ENCODE peak calls at places on chromosome 3, in nine cellular contexts. One of them, this sample, is unnamed.
A peak's percentile ranks its signal among the peaks of the same experiment; 100 is the strongest.

GRCh38 chr3:62134061-62134496 is 239.3 kb downstream of the FEZF2 start:
- DNase-seq in HL-60: no peak
- DNase-seq in IMR-90: peak; percentile 8
- DNase-seq in pancreas: no peak
- DNase-seq in gastrocnemius medialis: peak; percentile 83
- DNase-seq in choroid plexus epithelial cell: peak; percentile 38
- DNase-seq in body of pancreas: no peak
- DNase-seq in psoas muscle: peak; percentile 84
- DNase-seq in colonic mucosa: peak; percentile 78
- DNase-seq in this sample: peak; percentile 33

GRCh38 chr3:196968233-196969000 is at the start of gene PIGZ:
- DNase-seq in gastrocnemius medialis: no peak
- DNase-seq in body of pancreas: peak; percentile 36
- DNase-seq in psoas muscle: peak; percentile 71
- DNase-seq in pancreas: peak; percentile 47
- DNase-seq in colonic mucosa: peak; percentile 63
- DNase-seq in choroid plexus epithelial cell: no peak
- DNase-seq in HL-60: no peak
- DNase-seq in IMR-90: no peak
- DNase-seq in this sample: peak; percentile 56

GRCh38 chr3:56467108-56467507 is 1.2 kb downstream of the ERC2 start:
- DNase-seq in IMR-90: peak; percentile 43
- DNase-seq in gastrocnemius medialis: peak; percentile 39
- DNase-seq in pancreas: peak; percentile 89
- DNase-seq in choroid plexus epithelial cell: peak; percentile 72
- DNase-seq in colonic mucosa: peak; percentile 86
- DNase-seq in psoas muscle: peak; percentile 66
- DNase-seq in body of pancreas: peak; percentile 91
- DNase-seq in HL-60: no peak
- DNase-seq in this sample: peak; percentile 85

GRCh38 chr3:89533320-89533719 is 425.9 kb downstream of the EPHA3 start:
- DNase-seq in body of pancreas: no peak
- DNase-seq in HL-60: no peak
- DNase-seq in IMR-90: no peak
- DNase-seq in pancreas: no peak
- DNase-seq in colonic mucosa: no peak
- DNase-seq in choroid plexus epithelial cell: no peak
- DNase-seq in psoas muscle: no peak
- DNase-seq in gastrocnemius medialis: no peak
- DNase-seq in this sample: no peak

GRCh38 chr3:49610881-49611280 is 56.6 kb downstream of the BSN start:
- DNase-seq in choroid plexus epithelial cell: no peak
- DNase-seq in psoas muscle: no peak
- DNase-seq in pancreas: no peak
- DNase-seq in body of pancreas: no peak
- DNase-seq in colonic mucosa: no peak
- DNase-seq in IMR-90: no peak
- DNase-seq in HL-60: no peak
- DNase-seq in gastrocnemius medialis: no peak
- DNase-seq in this sample: no peak

GRCh38 chr3:15011174-15011573 is 53.9 kb downstream of the MRPS25 start:
- DNase-seq in colonic mucosa: no peak
- DNase-seq in body of pancreas: no peak
- DNase-seq in psoas muscle: no peak
- DNase-seq in pancreas: no peak
- DNase-seq in HL-60: no peak
- DNase-seq in choroid plexus epithelial cell: no peak
- DNase-seq in gastrocnemius medialis: no peak
- DNase-seq in IMR-90: no peak
- DNase-seq in this sample: peak; percentile 76

GRCh38 chr3:184031187-184031792 is at the start of gene HTR3D:
- DNase-seq in HL-60: no peak
- DNase-seq in IMR-90: no peak
- DNase-seq in colonic mucosa: no peak
- DNase-seq in choroid plexus epithelial cell: no peak
- DNase-seq in psoas muscle: no peak
- DNase-seq in body of pancreas: no peak
- DNase-seq in gastrocnemius medialis: no peak
- DNase-seq in pancreas: no peak
- DNase-seq in this sample: peak; percentile 31

GRCh38 chr3:5466752-5467151 is 279.2 kb downstream of the EDEM1 start:
- DNase-seq in HL-60: no peak
- DNase-seq in pancreas: no peak
- DNase-seq in body of pancreas: no peak
- DNase-seq in colonic mucosa: no peak
- DNase-seq in gastrocnemius medialis: no peak
- DNase-seq in psoas muscle: no peak
- DNase-seq in IMR-90: no peak
- DNase-seq in choroid plexus epithelial cell: no peak
- DNase-seq in this sample: no peak

GRCh38 chr3:132596816-132597433 is at the start of gene ACKR4:
- DNase-seq in pancreas: no peak
- DNase-seq in gastrocnemius medialis: no peak
- DNase-seq in colonic mucosa: no peak
- DNase-seq in IMR-90: no peak
- DNase-seq in choroid plexus epithelial cell: peak; percentile 29
- DNase-seq in body of pancreas: no peak
- DNase-seq in psoas muscle: no peak
- DNase-seq in HL-60: no peak
- DNase-seq in this sample: no peak

GRCh38 chr3:132597660-132598059 is 590 bp downstream of the ACKR4 start:
- DNase-seq in body of pancreas: no peak
- DNase-seq in gastrocnemius medialis: no peak
- DNase-seq in psoas muscle: no peak
- DNase-seq in HL-60: no peak
- DNase-seq in choroid plexus epithelial cell: no peak
- DNase-seq in pancreas: no peak
- DNase-seq in IMR-90: no peak
- DNase-seq in colonic mucosa: no peak
- DNase-seq in this sample: no peak

GRCh38 chr3:132595036-132595435 is 2.0 kb upstream of the ACKR4 start:
- DNase-seq in gastrocnemius medialis: no peak
- DNase-seq in choroid plexus epithelial cell: peak; percentile 75
- DNase-seq in psoas muscle: no peak
- DNase-seq in IMR-90: peak; percentile 66
- DNase-seq in colonic mucosa: no peak
- DNase-seq in HL-60: peak; percentile 11
- DNase-seq in pancreas: no peak
- DNase-seq in body of pancreas: no peak
- DNase-seq in this sample: peak; percentile 85

GRCh38 chr3:132596326-132596725 is 744 bp upstream of the ACKR4 start:
- DNase-seq in IMR-90: no peak
- DNase-seq in colonic mucosa: no peak
- DNase-seq in psoas muscle: no peak
- DNase-seq in gastrocnemius medialis: no peak
- DNase-seq in pancreas: no peak
- DNase-seq in body of pancreas: no peak
- DNase-seq in HL-60: no peak
- DNase-seq in choroid plexus epithelial cell: no peak
- DNase-seq in this sample: no peak

GRCh38 chr3:132598181-132598580 is 1.1 kb downstream of the ACKR4 start:
- DNase-seq in colonic mucosa: no peak
- DNase-seq in psoas muscle: no peak
- DNase-seq in pancreas: no peak
- DNase-seq in IMR-90: no peak
- DNase-seq in body of pancreas: no peak
- DNase-seq in HL-60: no peak
- DNase-seq in choroid plexus epithelial cell: no peak
- DNase-seq in gastrocnemius medialis: no peak
- DNase-seq in this sample: no peak
- H3K4me3 ChIP-seq in colonic mucosa: no peak overlapping the region
- H3K4me3 ChIP-seq in psoas muscle: no peak overlapping the region
- H3K4me3 ChIP-seq in pancreas: no peak overlapping the region
- H3K4me3 ChIP-seq in IMR-90: no peak overlapping the region
- H3K4me3 ChIP-seq in body of pancreas: no peak overlapping the region
- H3K4me3 ChIP-seq in HL-60: no peak overlapping the region
- H3K4me3 ChIP-seq in choroid plexus epithelial cell: no peak overlapping the region
- H3K4me3 ChIP-seq in gastrocnemius medialis: no peak overlapping the region
- H3K4me3 ChIP-seq in this sample: no peak overlapping the region

GRCh38 chr3:139721370-139721769 is 43.6 kb upstream of the NMNAT3 start:
- DNase-seq in colonic mucosa: no peak
- DNase-seq in psoas muscle: no peak
- DNase-seq in body of pancreas: no peak
- DNase-seq in HL-60: no peak
- DNase-seq in gastrocnemius medialis: no peak
- DNase-seq in IMR-90: no peak
- DNase-seq in choroid plexus epithelial cell: no peak
- DNase-seq in pancreas: no peak
- DNase-seq in this sample: no peak

GRCh38 chr3:139715736-139716135 is 38.0 kb upstream of the NMNAT3 start:
- DNase-seq in IMR-90: no peak
- DNase-seq in psoas muscle: no peak
- DNase-seq in pancreas: no peak
- DNase-seq in colonic mucosa: no peak
- DNase-seq in gastrocnemius medialis: no peak
- DNase-seq in body of pancreas: no peak
- DNase-seq in choroid plexus epithelial cell: no peak
- DNase-seq in HL-60: no peak
- DNase-seq in this sample: peak; percentile 91

GRCh38 chr3:139716908-139717485 is 39.2 kb upstream of the NMNAT3 start:
- DNase-seq in psoas muscle: no peak
- DNase-seq in colonic mucosa: no peak
- DNase-seq in gastrocnemius medialis: no peak
- DNase-seq in IMR-90: no peak
- DNase-seq in body of pancreas: no peak
- DNase-seq in HL-60: no peak
- DNase-seq in choroid plexus epithelial cell: peak; percentile 20
- DNase-seq in pancreas: no peak
- DNase-seq in this sample: no peak

DNA sequence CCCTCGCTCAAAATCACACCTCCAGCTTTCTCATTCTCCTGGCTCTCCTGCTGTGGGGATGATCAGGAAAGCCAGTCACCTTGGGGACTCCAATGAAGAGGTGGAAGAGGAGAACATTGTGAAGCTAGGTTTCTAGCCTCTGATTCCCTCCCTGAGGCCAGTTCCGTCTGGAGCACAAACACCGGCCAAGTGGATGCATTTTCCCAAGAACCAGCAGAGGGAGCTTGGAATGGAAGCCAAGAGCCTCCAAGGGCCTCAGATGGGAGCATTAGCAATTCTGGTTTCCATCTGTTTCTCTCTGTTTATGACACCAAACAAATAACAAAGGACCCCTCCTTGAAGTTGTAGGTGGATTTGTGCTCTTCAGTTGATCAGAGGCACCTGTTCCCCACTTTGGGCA is 40.6 kb upstream of the NMNAT3 start:
- DNase-seq in psoas muscle: peak; percentile 53
- DNase-seq in body of pancreas: peak; percentile 59
- DNase-seq in choroid plexus epithelial cell: peak; percentile 84
- DNase-seq in HL-60: no peak
- DNase-seq in IMR-90: peak; percentile 3
- DNase-seq in colonic mucosa: peak; percentile 19
- DNase-seq in pancreas: peak; percentile 41
- DNase-seq in gastrocnemius medialis: no peak
- DNase-seq in this sample: peak; percentile 32
- TF ChIP-seq CTCF in psoas muscle: peak; percentile 38
- TF ChIP-seq CTCF in body of pancreas: peak; percentile 70
- TF ChIP-seq CTCF in choroid plexus epithelial cell: peak; percentile 93
- TF ChIP-seq CTCF in HL-60: no peak
- TF ChIP-seq CTCF in IMR-90: peak; percentile 19
- TF ChIP-seq CTCF in colonic mucosa: peak; percentile 19
- TF ChIP-seq CTCF in pancreas: peak; percentile 50
- TF ChIP-seq CTCF in gastrocnemius medialis: no peak
- TF ChIP-seq CTCF in this sample: peak; percentile 48

GRCh38 chr3:32303977-32304376 is 65.5 kb downstream of the CMTM8 start:
- DNase-seq in IMR-90: no peak
- DNase-seq in gastrocnemius medialis: no peak
- DNase-seq in pancreas: no peak
- DNase-seq in choroid plexus epithelial cell: no peak
- DNase-seq in psoas muscle: no peak
- DNase-seq in HL-60: no peak
- DNase-seq in colonic mucosa: no peak
- DNase-seq in body of pancreas: no peak
- DNase-seq in this sample: no peak

GRCh38 chr3:32305477-32305876 is 67.0 kb downstream of the CMTM8 start:
- DNase-seq in IMR-90: no peak
- DNase-seq in colonic mucosa: no peak
- DNase-seq in psoas muscle: no peak
- DNase-seq in gastrocnemius medialis: no peak
- DNase-seq in choroid plexus epithelial cell: no peak
- DNase-seq in pancreas: no peak
- DNase-seq in HL-60: no peak
- DNase-seq in body of pancreas: no peak
- DNase-seq in this sample: peak; percentile 43

GRCh38 chr3:32303051-32303786 is 64.7 kb downstream of the CMTM8 start:
- DNase-seq in colonic mucosa: no peak
- DNase-seq in gastrocnemius medialis: no peak
- DNase-seq in pancreas: no peak
- DNase-seq in psoas muscle: no peak
- DNase-seq in IMR-90: no peak
- DNase-seq in choroid plexus epithelial cell: peak; percentile 61
- DNase-seq in body of pancreas: no peak
- DNase-seq in HL-60: no peak
- DNase-seq in this sample: no peak

GRCh38 chr3:32306072-32306471 is 67.6 kb downstream of the CMTM8 start:
- DNase-seq in IMR-90: no peak
- DNase-seq in pancreas: no peak
- DNase-seq in colonic mucosa: no peak
- DNase-seq in psoas muscle: no peak
- DNase-seq in choroid plexus epithelial cell: no peak
- DNase-seq in HL-60: no peak
- DNase-seq in gastrocnemius medialis: no peak
- DNase-seq in body of pancreas: no peak
- DNase-seq in this sample: no peak

DNA sequence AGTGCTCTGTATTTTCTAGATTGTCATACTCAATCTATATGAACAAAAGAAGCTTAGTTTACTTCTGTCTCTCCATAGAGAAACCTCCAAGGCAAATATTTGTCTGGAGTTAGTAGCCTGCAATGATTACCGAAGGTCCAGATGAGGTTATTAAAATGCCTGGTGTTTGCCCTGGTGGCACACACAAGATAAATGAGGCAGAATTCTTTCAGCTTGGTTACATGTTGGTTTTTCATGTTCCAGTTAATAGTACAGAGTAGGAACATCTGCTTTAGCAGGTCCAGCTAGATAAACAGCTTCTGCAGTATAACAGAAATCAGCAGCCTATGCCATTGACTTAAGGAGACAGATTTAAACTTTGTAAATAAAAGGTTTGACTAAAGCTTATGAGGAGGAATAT is 66.0 kb downstream of the CMTM8 start:
- DNase-seq in gastrocnemius medialis: no peak
- DNase-seq in body of pancreas: no peak
- DNase-seq in pancreas: no peak
- DNase-seq in psoas muscle: no peak
- DNase-seq in HL-60: no peak
- DNase-seq in choroid plexus epithelial cell: no peak
- DNase-seq in colonic mucosa: no peak
- DNase-seq in IMR-90: no peak
- DNase-seq in this sample: no peak
- H3K4me3 ChIP-seq in gastrocnemius medialis: no peak overlapping the region
- H3K4me3 ChIP-seq in body of pancreas: no peak overlapping the region
- H3K4me3 ChIP-seq in pancreas: no peak overlapping the region
- H3K4me3 ChIP-seq in psoas muscle: no peak overlapping the region
- H3K4me3 ChIP-seq in HL-60: no peak overlapping the region
- H3K4me3 ChIP-seq in choroid plexus epithelial cell: no peak overlapping the region
- H3K4me3 ChIP-seq in colonic mucosa: no peak overlapping the region
- H3K4me3 ChIP-seq in IMR-90: no peak overlapping the region
- H3K4me3 ChIP-seq in this sample: no peak overlapping the region

DNA sequence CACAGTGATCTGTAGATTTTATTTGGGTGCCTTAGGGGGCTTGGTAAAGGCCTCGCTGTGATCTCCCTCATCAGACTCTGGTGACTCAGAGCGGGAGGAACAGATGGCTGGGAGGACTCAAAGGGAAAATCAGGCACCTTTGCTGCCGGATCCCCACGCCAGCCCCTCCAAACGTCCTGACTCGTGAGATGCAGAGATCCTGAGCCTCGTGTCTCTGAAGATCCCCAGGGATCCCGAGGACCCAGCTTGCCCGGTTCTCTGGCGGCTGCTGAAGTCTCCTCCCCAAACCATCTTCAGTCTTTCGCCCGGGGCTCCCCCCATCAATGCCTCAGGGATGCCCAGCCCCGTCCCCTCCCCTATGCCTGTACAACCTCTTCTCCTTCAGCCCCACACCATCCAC is 32.8 kb downstream of the MUC20 start:
- DNase-seq in choroid plexus epithelial cell: no peak
- DNase-seq in pancreas: no peak
- DNase-seq in gastrocnemius medialis: no peak
- DNase-seq in HL-60: no peak
- DNase-seq in colonic mucosa: no peak
- DNase-seq in IMR-90: no peak
- DNase-seq in body of pancreas: no peak
- DNase-seq in psoas muscle: peak; percentile 32
- DNase-seq in this sample: no peak
- TF ChIP-seq CTCF in choroid plexus epithelial cell: no peak
- TF ChIP-seq CTCF in pancreas: no peak
- TF ChIP-seq CTCF in gastrocnemius medialis: no peak
- TF ChIP-seq CTCF in HL-60: no peak
- TF ChIP-seq CTCF in colonic mucosa: no peak
- TF ChIP-seq CTCF in IMR-90: no peak
- TF ChIP-seq CTCF in body of pancreas: no peak
- TF ChIP-seq CTCF in psoas muscle: no peak
- TF ChIP-seq CTCF in this sample: no peak

This sample was measured in epithelial cell of esophagus.